ENCODE peak calls at places on chromosomes 4 and X, in six cellular contexts. Z is M059J, N is T-helper 2 cell, I is DND-41, F is anterior cingulate cortex, E is thoracic aorta. T is an unnamed sample.

GRCh38 chr4:141350122-141350904 is 129.6 kb downstream of the ZNF330 start:
- DNase-seq in F (no peak), E (no peak), Z (peak), N (no peak), I (no peak), T (peak)

GRCh38 chr4:124019749-124020549 is 623.4 kb downstream of the SPRY1 start:
- DNase-seq in Z (no peak), I (no peak), E (no peak), F (no peak), N (no peak), T (no peak)

GRCh38 chrX:72025236-72025770 is 106.4 kb downstream of the RTL5 start:
- DNase-seq in Z (no peak), F (no peak), I (no peak), E (no peak), N (no peak), T (no peak)

GRCh38 chrX:134186362-134187121 is 50.4 kb upstream of the CCDC160 start:
- DNase-seq in I (peak), F (no peak), E (no peak), Z (peak), N (peak), T (no peak)

GRCh38 chr4:5266991-5267390 is 215.7 kb downstream of the STK32B start:
- DNase-seq in E (no peak), Z (peak), N (no peak), I (no peak), F (no peak), T (no peak)

GRCh38 chrX:98350940-98351339 is 1467.2 kb downstream of the RPA4 start:
- DNase-seq in I (no peak), E (no peak), F (no peak), N (no peak), Z (no peak), T (no peak)

GRCh38 chr4:7256989-7257810 is 64.9 kb downstream of the SORCS2 start:
- DNase-seq in F (no peak), E (no peak), N (no peak), Z (no peak), I (no peak), T (peak)

GRCh38 chr4:73866236-73866635 is 3.0 kb upstream of the CXCL1 start:
- DNase-seq in Z (no peak), N (no peak), F (no peak), I (no peak), E (no peak), T (no peak)

GRCh38 chrX:2374086-2374485 is 126.7 kb downstream of the DHRSX start:
- DNase-seq in I (no peak), Z (peak), E (no peak), F (no peak), N (no peak), T (peak)

GRCh38 chr4:8856835-8857590 is 14.6 kb downstream of the HMX1 start:
- DNase-seq in Z (no peak), N (no peak), I (no peak), F (no peak), E (no peak), T (no peak)

GRCh38 chr4:97394653-97395052 is 748.6 kb downstream of the STPG2 start:
- DNase-seq in E (no peak), I (no peak), F (no peak), N (no peak), Z (peak), T (no peak)

GRCh38 chr4:174334628-174335027 is 50.9 kb downstream of the CEP44 start:
- DNase-seq in Z (no peak), E (no peak), F (no peak), I (no peak), N (no peak), T (no peak)

GRCh38 chrX:141158084-141158483 is 18.8 kb downstream of the LDOC1 start:
- DNase-seq in I (no peak), Z (no peak), N (no peak), E (no peak), F (no peak), T (no peak)

T was measured in RPMI7951.